ENCODE peak calls at places on chromosome 16, in ten cellular contexts. U is glutamatergic neuron, C is nephron progenitor cell, A is tibial nerve, P is spleen, G is MM.1S, N is GM20000, X is mucosa of descending colon, J is esophagus squamous epithelium, T is OCI-LY7. B is an unnamed sample.

GRCh38 chr16:349211-349610 is 3.3 kb downstream of the AXIN1 start:
- DNase-seq in T (no peak), X (no peak), J (no peak), G (no peak), C (no peak), U (no peak), N (peak; percentile 78), P (peak; percentile 78), A (no peak), B (no peak)

GRCh38 chr16:10509534-10510025 is 70.8 kb downstream of the EMP2 start:
- DNase-seq in C (peak; percentile 69), N (peak; percentile 82), T (peak; percentile 88), P (no peak), G (peak; percentile 87), J (no peak), U (peak; percentile 56), A (no peak), X (peak; percentile 54), B (peak; percentile 71)

GRCh38 chr16:72739577-72739976 is 308.4 kb downstream of the ZFHX3 start:
- DNase-seq in A (no peak), T (no peak), J (no peak), P (no peak), C (no peak), X (no peak), U (no peak), N (no peak), G (no peak), B (no peak)

GRCh38 chr16:2919511-2920255 is 8.0 kb downstream of the FLYWCH1 start:
- DNase-seq in U (peak; percentile 71), C (peak; percentile 75), G (peak; percentile 58), J (no peak), X (peak; percentile 68), N (peak; percentile 68), A (no peak), T (peak; percentile 71), P (no peak), B (peak; percentile 72)

GRCh38 chr16:4673387-4674046 is 19.8 kb upstream of the NUDT16L1 start:
- DNase-seq in P (no peak), A (no peak), T (no peak), J (no peak), N (no peak), G (no peak), U (no peak), X (no peak), C (no peak), B (no peak)

GRCh38 chr16:26599786-26600107 is 467.0 kb upstream of the C16orf82 start:
- DNase-seq in N (no peak), P (no peak), U (no peak), A (no peak), X (no peak), J (no peak), T (no peak), C (no peak), G (no peak), B (no peak)

GRCh38 chr16:89320717-89321501 is 103.4 kb downstream of the ZNF778 start:
- DNase-seq in A (no peak), C (peak; percentile 54), G (no peak), T (no peak), N (no peak), P (peak; percentile 73), J (no peak), X (peak; percentile 78), U (peak; percentile 59), B (no peak)

GRCh38 chr16:14529010-14529669 is 100.9 kb downstream of the PARN start:
- DNase-seq in A (peak; percentile 37), U (peak; percentile 57), P (no peak), C (peak; percentile 57), N (peak; percentile 75), J (no peak), G (peak; percentile 84), T (peak; percentile 78), X (peak; percentile 75), B (peak; percentile 59)

GRCh38 chr16:88902744-88903143 is 36.3 kb upstream of the PABPN1L start:
- DNase-seq in N (no peak), U (no peak), J (no peak), T (no peak), A (no peak), X (no peak), C (no peak), G (no peak), P (no peak), B (no peak)

GRCh38 chr16:75801307-75801706 is 75.0 kb upstream of the CPHXL start:
- DNase-seq in A (no peak), G (no peak), P (no peak), C (no peak), N (no peak), X (no peak), T (no peak), J (no peak), U (no peak), B (no peak)

GRCh38 chr16:88999457-89000206 is 22.6 kb upstream of the CBFA2T3 start:
- DNase-seq in U (no peak), J (no peak), T (peak; percentile 44), X (no peak), C (no peak), P (no peak), A (no peak), G (no peak), N (no peak), B (no peak)

GRCh38 chr16:77499373-77500285 is 64.8 kb upstream of the ADAMTS18 start:
- DNase-seq in T (no peak), N (no peak), C (peak; percentile 27), X (peak; percentile 2), G (no peak), U (no peak), J (no peak), P (no peak), A (peak; percentile 15), B (no peak)

GRCh38 chr16:89764711-89765201 is 43.4 kb downstream of the ZNF276 start:
- DNase-seq in T (peak; percentile 93), N (peak; percentile 86), A (peak; percentile 21), U (no peak), J (peak; percentile 20), P (peak; percentile 88), X (peak; percentile 84), C (no peak), G (peak; percentile 83), B (no peak)

GRCh38 chr16:5790512-5790911 is 692.9 kb upstream of the EEF2KMT start:
- DNase-seq in T (no peak), P (no peak), J (no peak), G (no peak), X (no peak), A (no peak), U (no peak), C (no peak), N (no peak), B (no peak)

GRCh38 chr16:5918553-5919127 is 821.0 kb upstream of the EEF2KMT start:
- DNase-seq in G (peak; percentile 24), N (no peak), A (no peak), P (no peak), U (peak; percentile 22), C (no peak), J (no peak), X (peak; percentile 60), T (no peak), B (no peak)

GRCh38 chr16:54432481-54433229 is 146.1 kb upstream of the IRX3 start:
- DNase-seq in A (no peak), P (no peak), U (no peak), T (no peak), G (no peak), N (no peak), C (peak; percentile 28), J (no peak), X (no peak), B (peak; percentile 39)
- TF ChIP-seq CTCF in A (no peak), P (no peak), U (no peak), T (no peak), G (no peak), N (no peak), C (no peak), J (no peak), X (no peak), B (no peak)

GRCh38 chr16:68022728-68023537 is at the start of the genes DDX28 and DUS2:
- DNase-seq in U (peak; percentile 95), G (peak; percentile 93), A (peak; percentile 87), T (peak; percentile 94), X (peak; percentile 98), N (peak; percentile 93), J (peak; percentile 62), P (peak; percentile 98), C (peak; percentile 94), B (peak; percentile 94)
- TF ChIP-seq CTCF in U (no peak), G (peak; percentile 11), A (no peak), T (no peak), X (no peak), N (no peak), J (no peak), P (no peak), C (no peak), B (no peak)

GRCh38 chr16:27862953-27863352 is 200.6 kb downstream of the GSG1L start:
- DNase-seq in P (no peak), U (no peak), G (no peak), N (no peak), X (no peak), J (no peak), C (no peak), T (no peak), A (no peak), B (no peak)

GRCh38 chr16:27869411-27869810 is 194.1 kb downstream of the GSG1L start:
- DNase-seq in T (no peak), U (no peak), C (no peak), N (no peak), A (no peak), J (no peak), P (no peak), X (no peak), G (no peak), B (no peak)

GRCh38 chr16:27870116-27870798 is 193.3 kb downstream of the GSG1L start:
- DNase-seq in A (no peak), X (no peak), T (no peak), N (no peak), U (no peak), J (no peak), P (no peak), G (no peak), C (no peak), B (no peak)

GRCh38 chr16:27863377-27863776 is 200.1 kb downstream of the GSG1L start:
- DNase-seq in N (no peak), C (no peak), T (no peak), A (no peak), J (no peak), X (no peak), P (no peak), U (no peak), G (no peak), B (no peak)

GRCh38 chr16:27867122-27868110 is 196.1 kb downstream of the GSG1L start:
- DNase-seq in U (peak; percentile 67), T (peak; percentile 56), P (peak; percentile 76), G (peak; percentile 66), C (peak; percentile 90), X (peak; percentile 74), N (peak; percentile 70), A (no peak), J (no peak), B (peak; percentile 80)
- TF ChIP-seq CTCF in U (peak; percentile 62), T (peak; percentile 74), P (no peak), G (peak; percentile 60), C (peak; percentile 68), X (peak; percentile 15), N (no peak), A (peak; percentile 21), J (peak; percentile 28), B (peak; percentile 72)

DNA sequence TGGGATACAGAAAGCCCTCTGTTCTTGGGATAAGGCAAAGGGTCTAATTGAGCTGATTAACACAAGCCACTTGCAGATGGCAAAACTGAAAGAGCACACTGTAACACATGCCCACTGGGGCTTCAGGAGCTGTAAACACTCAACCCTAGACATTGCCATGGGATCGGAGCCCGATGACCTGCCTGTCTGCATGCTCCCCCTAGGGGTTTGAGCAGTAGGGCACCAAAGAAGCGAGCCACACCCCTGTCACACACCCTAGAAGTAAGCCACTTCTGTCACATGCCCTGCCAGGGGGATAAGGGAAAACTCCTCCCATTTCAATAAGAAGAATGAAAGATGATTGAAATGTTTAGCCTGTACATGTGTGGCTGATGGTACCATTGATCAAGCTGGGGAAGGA is 81.3 kb upstream of the IRX6 start:
- DNase-seq in G (no peak), X (no peak), P (no peak), C (no peak), J (no peak), A (no peak), N (no peak), T (no peak), U (no peak), B (no peak)
- TF ChIP-seq CTCF in G (no peak), X (no peak), P (no peak), C (no peak), J (no peak), A (no peak), N (no peak), T (no peak), U (no peak), B (peak; percentile 36)

B was measured in neural crest cell.